ENCODE peak calls at places on chromosome 12, in eight cellular contexts. One of them, this sample, is unnamed.

GRCh38 chr12:84995646-84996045 is 40.4 kb downstream of the TSPAN19 start:
- DNase-seq in endothelial cell of umbilical vein: peak
- DNase-seq in PC-3: peak
- DNase-seq in neural progenitor cell: no peak
- DNase-seq in H1: no peak
- DNase-seq in GM23338: no peak
- DNase-seq in GM23248: no peak
- DNase-seq in HCT116: no peak
- DNase-seq in this sample: no peak

GRCh38 chr12:106425061-106425706 is 67.6 kb downstream of the POLR3B start:
- DNase-seq in GM23338: peak
- DNase-seq in GM23248: no peak
- DNase-seq in H1: no peak
- DNase-seq in PC-3: no peak
- DNase-seq in HCT116: no peak
- DNase-seq in endothelial cell of umbilical vein: no peak
- DNase-seq in neural progenitor cell: peak
- DNase-seq in this sample: no peak

GRCh38 chr12:45727994-45728624 is 1.4 kb upstream of the ARID2 start:
- DNase-seq in H1: no peak
- DNase-seq in neural progenitor cell: no peak
- DNase-seq in GM23248: peak
- DNase-seq in GM23338: no peak
- DNase-seq in HCT116: no peak
- DNase-seq in endothelial cell of umbilical vein: no peak
- DNase-seq in PC-3: no peak
- DNase-seq in this sample: no peak

GRCh38 chr12:18340796-18341195 is 79.5 kb downstream of the PIK3C2G start:
- DNase-seq in HCT116: no peak
- DNase-seq in PC-3: no peak
- DNase-seq in neural progenitor cell: no peak
- DNase-seq in GM23338: no peak
- DNase-seq in H1: no peak
- DNase-seq in GM23248: no peak
- DNase-seq in endothelial cell of umbilical vein: no peak
- DNase-seq in this sample: peak

GRCh38 chr12:58920956-58921861 is 905 bp upstream of the LRIG3 start:
- DNase-seq in GM23248: peak
- DNase-seq in HCT116: no peak
- DNase-seq in PC-3: no peak
- DNase-seq in neural progenitor cell: no peak
- DNase-seq in H1: no peak
- DNase-seq in GM23338: no peak
- DNase-seq in endothelial cell of umbilical vein: no peak
- DNase-seq in this sample: no peak

GRCh38 chr12:32217354-32218310 is 111.0 kb downstream of the BICD1 start:
- DNase-seq in GM23338: no peak
- DNase-seq in PC-3: peak
- DNase-seq in HCT116: no peak
- DNase-seq in endothelial cell of umbilical vein: no peak
- DNase-seq in neural progenitor cell: no peak
- DNase-seq in H1: no peak
- DNase-seq in GM23248: peak
- DNase-seq in this sample: peak

GRCh38 chr12:117155278-117156060 is 34.8 kb downstream of the FBXO21 start:
- DNase-seq in HCT116: peak
- DNase-seq in PC-3: peak
- DNase-seq in GM23338: peak
- DNase-seq in endothelial cell of umbilical vein: peak
- DNase-seq in neural progenitor cell: peak
- DNase-seq in GM23248: peak
- DNase-seq in H1: peak
- DNase-seq in this sample: peak

GRCh38 chr12:33653362-33653761 is 213.7 kb upstream of the SYT10 start:
- DNase-seq in neural progenitor cell: no peak
- DNase-seq in GM23248: no peak
- DNase-seq in endothelial cell of umbilical vein: no peak
- DNase-seq in HCT116: no peak
- DNase-seq in GM23338: no peak
- DNase-seq in H1: no peak
- DNase-seq in PC-3: no peak
- DNase-seq in this sample: no peak

GRCh38 chr12:4857472-4858291 is 52.0 kb upstream of the KCNA1 start:
- DNase-seq in GM23248: peak
- DNase-seq in HCT116: peak
- DNase-seq in GM23338: peak
- DNase-seq in H1: peak
- DNase-seq in PC-3: peak
- DNase-seq in neural progenitor cell: peak
- DNase-seq in endothelial cell of umbilical vein: peak
- DNase-seq in this sample: peak

GRCh38 chr12:99476956-99477355 is 170.6 kb upstream of the GARIN6 start:
- DNase-seq in endothelial cell of umbilical vein: no peak
- DNase-seq in H1: no peak
- DNase-seq in GM23248: no peak
- DNase-seq in HCT116: no peak
- DNase-seq in PC-3: no peak
- DNase-seq in neural progenitor cell: no peak
- DNase-seq in GM23338: no peak
- DNase-seq in this sample: no peak

GRCh38 chr12:68067762-68068376 is 78.6 kb downstream of the IFNG-AS1 start:
- DNase-seq in GM23248: peak
- DNase-seq in neural progenitor cell: no peak
- DNase-seq in GM23338: peak
- DNase-seq in HCT116: peak
- DNase-seq in PC-3: peak
- DNase-seq in endothelial cell of umbilical vein: no peak
- DNase-seq in H1: no peak
- DNase-seq in this sample: no peak

GRCh38 chr12:68538722-68539614 is 71.7 kb upstream of the RAP1B start:
- DNase-seq in HCT116: no peak
- DNase-seq in GM23338: peak
- DNase-seq in H1: peak
- DNase-seq in GM23248: peak
- DNase-seq in neural progenitor cell: peak
- DNase-seq in endothelial cell of umbilical vein: peak
- DNase-seq in PC-3: no peak
- DNase-seq in this sample: peak

GRCh38 chr12:132180648-132181546 is 36.6 kb downstream of the NOC4L start:
- DNase-seq in H1: no peak
- DNase-seq in PC-3: no peak
- DNase-seq in HCT116: no peak
- DNase-seq in neural progenitor cell: no peak
- DNase-seq in endothelial cell of umbilical vein: no peak
- DNase-seq in GM23248: no peak
- DNase-seq in GM23338: no peak
- DNase-seq in this sample: no peak

GRCh38 chr12:131720921-131721320 is 10.0 kb downstream of the SFSWAP start:
- DNase-seq in neural progenitor cell: no peak
- DNase-seq in PC-3: no peak
- DNase-seq in endothelial cell of umbilical vein: no peak
- DNase-seq in HCT116: no peak
- DNase-seq in H1: no peak
- DNase-seq in GM23338: no peak
- DNase-seq in GM23248: peak
- DNase-seq in this sample: peak

GRCh38 chr12:51496907-51497306 is 72.3 kb downstream of the SLC4A8 start:
- DNase-seq in endothelial cell of umbilical vein: no peak
- DNase-seq in PC-3: no peak
- DNase-seq in GM23338: no peak
- DNase-seq in GM23248: no peak
- DNase-seq in HCT116: no peak
- DNase-seq in neural progenitor cell: no peak
- DNase-seq in H1: no peak
- DNase-seq in this sample: no peak

GRCh38 chr12:124002654-124003053 is 29.6 kb downstream of the ZNF664 start:
- DNase-seq in H1: no peak
- DNase-seq in GM23248: no peak
- DNase-seq in PC-3: no peak
- DNase-seq in GM23338: no peak
- DNase-seq in neural progenitor cell: no peak
- DNase-seq in HCT116: no peak
- DNase-seq in endothelial cell of umbilical vein: no peak
- DNase-seq in this sample: no peak

GRCh38 chr12:4518106-4518728 is 20.5 kb upstream of the RAD51AP1 start:
- DNase-seq in neural progenitor cell: no peak
- DNase-seq in H1: no peak
- DNase-seq in GM23248: peak
- DNase-seq in PC-3: peak
- DNase-seq in endothelial cell of umbilical vein: no peak
- DNase-seq in GM23338: no peak
- DNase-seq in HCT116: peak
- DNase-seq in this sample: peak

GRCh38 chr12:130870442-130871285 is 1.2 kb upstream of the RAN start:
- DNase-seq in H1: peak
- DNase-seq in endothelial cell of umbilical vein: peak
- DNase-seq in PC-3: peak
- DNase-seq in HCT116: peak
- DNase-seq in neural progenitor cell: peak
- DNase-seq in GM23248: peak
- DNase-seq in GM23338: peak
- DNase-seq in this sample: peak

GRCh38 chr12:130880411-130880885 is 8.6 kb downstream of the RAN start:
- DNase-seq in PC-3: no peak
- DNase-seq in GM23338: no peak
- DNase-seq in HCT116: no peak
- DNase-seq in GM23248: peak
- DNase-seq in endothelial cell of umbilical vein: no peak
- DNase-seq in H1: no peak
- DNase-seq in neural progenitor cell: no peak
- DNase-seq in this sample: no peak

GRCh38 chr12:23670684-23671083 is 278.8 kb downstream of the SOX5 start:
- DNase-seq in PC-3: no peak
- DNase-seq in neural progenitor cell: no peak
- DNase-seq in GM23338: no peak
- DNase-seq in H1: no peak
- DNase-seq in GM23248: no peak
- DNase-seq in endothelial cell of umbilical vein: no peak
- DNase-seq in HCT116: no peak
- DNase-seq in this sample: no peak

GRCh38 chr12:88325076-88325827 is 183.1 kb downstream of the TMTC3 start:
- DNase-seq in neural progenitor cell: no peak
- DNase-seq in GM23248: peak
- DNase-seq in GM23338: no peak
- DNase-seq in HCT116: no peak
- DNase-seq in H1: no peak
- DNase-seq in PC-3: peak
- DNase-seq in endothelial cell of umbilical vein: peak
- DNase-seq in this sample: peak

GRCh38 chr12:88328056-88328455 is 185.9 kb downstream of the TMTC3 start:
- DNase-seq in HCT116: no peak
- DNase-seq in neural progenitor cell: no peak
- DNase-seq in GM23248: no peak
- DNase-seq in H1: no peak
- DNase-seq in PC-3: no peak
- DNase-seq in endothelial cell of umbilical vein: no peak
- DNase-seq in GM23338: no peak
- DNase-seq in this sample: no peak

GRCh38 chr12:88325828-88326214 is 183.7 kb downstream of the TMTC3 start:
- DNase-seq in GM23248: peak
- DNase-seq in PC-3: peak
- DNase-seq in H1: no peak
- DNase-seq in GM23338: no peak
- DNase-seq in neural progenitor cell: no peak
- DNase-seq in HCT116: no peak
- DNase-seq in endothelial cell of umbilical vein: no peak
- DNase-seq in this sample: peak
- H2AFZ ChIP-seq in GM23248: peak
- H2AFZ ChIP-seq in PC-3: no peak
- H2AFZ ChIP-seq in H1: no peak
- H2AFZ ChIP-seq in GM23338: no peak
- H2AFZ ChIP-seq in neural progenitor cell: no peak
- H2AFZ ChIP-seq in HCT116: peak
- H2AFZ ChIP-seq in endothelial cell of umbilical vein: peak
- H2AFZ ChIP-seq in this sample: no peak

GRCh38 chr12:53985900-53986685 is 1.1 kb downstream of the HOXC10 start:
- DNase-seq in HCT116: no peak
- DNase-seq in neural progenitor cell: no peak
- DNase-seq in GM23248: peak
- DNase-seq in GM23338: peak
- DNase-seq in endothelial cell of umbilical vein: no peak
- DNase-seq in H1: no peak
- DNase-seq in PC-3: no peak
- DNase-seq in this sample: no peak
- TF ChIP-seq EZH2 in HCT116: no peak
- TF ChIP-seq EZH2 in neural progenitor cell: peak
- TF ChIP-seq EZH2 in GM23248: peak
- TF ChIP-seq EZH2 in GM23338: peak
- TF ChIP-seq EZH2 in endothelial cell of umbilical vein: peak
- TF ChIP-seq EZH2 in H1: peak
- TF ChIP-seq EZH2 in PC-3: no peak
- TF ChIP-seq EZH2 in this sample: peak

GRCh38 chr12:19946549-19946948 is 421.8 kb upstream of the PDE3A start:
- DNase-seq in GM23338: no peak
- DNase-seq in H1: no peak
- DNase-seq in neural progenitor cell: no peak
- DNase-seq in endothelial cell of umbilical vein: peak
- DNase-seq in PC-3: peak
- DNase-seq in HCT116: no peak
- DNase-seq in GM23248: peak
- DNase-seq in this sample: peak

GRCh38 chr12:19951664-19952063 is 416.7 kb upstream of the PDE3A start:
- DNase-seq in endothelial cell of umbilical vein: no peak
- DNase-seq in PC-3: no peak
- DNase-seq in neural progenitor cell: no peak
- DNase-seq in GM23338: no peak
- DNase-seq in H1: no peak
- DNase-seq in GM23248: no peak
- DNase-seq in HCT116: no peak
- DNase-seq in this sample: no peak

GRCh38 chr12:19941096-19941495 is 427.2 kb upstream of the PDE3A start:
- DNase-seq in HCT116: no peak
- DNase-seq in PC-3: no peak
- DNase-seq in neural progenitor cell: no peak
- DNase-seq in GM23248: no peak
- DNase-seq in H1: no peak
- DNase-seq in endothelial cell of umbilical vein: no peak
- DNase-seq in GM23338: no peak
- DNase-seq in this sample: no peak

GRCh38 chr12:19945559-19946485 is 422.5 kb upstream of the PDE3A start:
- DNase-seq in GM23248: peak
- DNase-seq in GM23338: no peak
- DNase-seq in neural progenitor cell: no peak
- DNase-seq in PC-3: no peak
- DNase-seq in endothelial cell of umbilical vein: peak
- DNase-seq in H1: no peak
- DNase-seq in HCT116: no peak
- DNase-seq in this sample: peak
- H3K4me3 ChIP-seq in GM23248: peak
- H3K4me3 ChIP-seq in GM23338: no peak
- H3K4me3 ChIP-seq in neural progenitor cell: no peak
- H3K4me3 ChIP-seq in PC-3: no peak
- H3K4me3 ChIP-seq in endothelial cell of umbilical vein: no peak
- H3K4me3 ChIP-seq in H1: no peak
- H3K4me3 ChIP-seq in HCT116: no peak
- H3K4me3 ChIP-seq in this sample: no peak

DNA sequence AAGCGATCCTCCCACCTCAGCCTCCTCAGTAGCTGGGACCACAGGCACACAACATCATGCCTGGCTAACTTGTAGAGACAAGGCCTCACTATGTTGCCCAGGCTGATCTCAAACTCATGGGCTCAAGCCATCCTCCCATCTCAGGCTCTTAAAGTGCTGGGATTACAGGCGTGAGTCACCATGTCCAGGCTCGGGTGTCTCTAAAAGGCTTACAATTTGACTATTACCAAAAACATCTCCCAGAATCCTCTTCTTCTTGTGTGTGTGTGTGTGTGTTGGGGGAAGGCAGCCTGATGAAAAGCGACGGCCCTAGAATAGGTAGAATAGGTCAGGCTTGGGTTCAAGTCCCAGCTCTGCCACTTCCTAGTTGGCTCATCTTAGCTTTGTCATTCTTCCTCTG is 16.8 kb downstream of the MSI1 start:
- DNase-seq in HCT116: no peak
- DNase-seq in neural progenitor cell: no peak
- DNase-seq in endothelial cell of umbilical vein: no peak
- DNase-seq in PC-3: peak
- DNase-seq in GM23248: peak
- DNase-seq in GM23338: no peak
- DNase-seq in H1: no peak
- DNase-seq in this sample: peak
- H2AFZ ChIP-seq in HCT116: no peak
- H2AFZ ChIP-seq in neural progenitor cell: no peak
- H2AFZ ChIP-seq in endothelial cell of umbilical vein: no peak
- H2AFZ ChIP-seq in PC-3: peak
- H2AFZ ChIP-seq in GM23248: peak
- H2AFZ ChIP-seq in GM23338: no peak
- H2AFZ ChIP-seq in H1: no peak
- H2AFZ ChIP-seq in this sample: no peak

This sample was measured in fibroblast of lung.